ENCODE peak calls at places on chromosomes 5 and 9, in nine cellular contexts. Z, W, D, N, G, Q, B, M and S are unnamed samples.

GRCh38 chr9:112124156-112124555 is 50.9 kb downstream of the SUSD1 start:
- DNase-seq in B (no peak), N (no peak), G (no peak), Q (no peak), Z (no peak), W (no peak), M (peak; percentile 58), D (no peak), S (no peak)

GRCh38 chr5:130138406-130139060 is 234.3 kb downstream of the CHSY3 start:
- DNase-seq in M (no peak), W (no peak), N (no peak), G (no peak), Z (no peak), D (no peak), Q (peak; percentile 75), B (no peak), S (no peak)

GRCh38 chr5:24492231-24492630 is 152.5 kb downstream of the CDH10 start:
- DNase-seq in G (no peak), Q (no peak), D (no peak), M (no peak), Z (no peak), W (no peak), N (peak; percentile 25), B (no peak), S (no peak)

GRCh38 chr5:56816546-56817081 is 1.3 kb downstream of the MAP3K1 start:
- DNase-seq in G (peak; percentile 35), Z (peak; percentile 80), M (peak; percentile 60), Q (peak; percentile 67), W (peak; percentile 40), B (no peak), N (peak; percentile 73), D (peak; percentile 51), S (no peak)

GRCh38 chr9:86494644-86495081 is 140.5 kb upstream of the TUT7 start:
- DNase-seq in Q (peak; percentile 89), G (no peak), Z (no peak), D (no peak), W (no peak), N (no peak), M (no peak), B (no peak), S (no peak)

GRCh38 chr5:173123416-173123815 is 20.9 kb upstream of the BNIP1 start:
- DNase-seq in W (no peak), Q (peak; percentile 40), D (no peak), B (no peak), Z (no peak), N (no peak), M (no peak), G (no peak), S (peak; percentile 18)

GRCh38 chr5:12248831-12249230 is 344.6 kb upstream of the CTNND2 start:
- DNase-seq in Q (no peak), D (no peak), G (no peak), M (no peak), N (no peak), W (no peak), B (no peak), Z (no peak), S (no peak)

GRCh38 chr5:32339878-32340277 is 27.1 kb upstream of the MTMR12 start:
- DNase-seq in M (no peak), G (no peak), W (no peak), Q (no peak), B (no peak), D (no peak), Z (no peak), N (no peak), S (no peak)

GRCh38 chr5:130002876-130003275 is 98.6 kb downstream of the CHSY3 start:
- DNase-seq in M (no peak), N (no peak), W (no peak), Z (no peak), B (no peak), Q (no peak), G (no peak), D (no peak), S (no peak)

GRCh38 chr5:172816887-172817418 is 17.1 kb upstream of the ERGIC1 start:
- DNase-seq in B (no peak), M (no peak), W (no peak), Z (no peak), N (peak; percentile 12), Q (peak; percentile 86), G (peak; percentile 15), D (no peak), S (no peak)

GRCh38 chr5:78566747-78567449 is 81.7 kb downstream of the LHFPL2 start:
- DNase-seq in Z (no peak), D (no peak), W (no peak), Q (peak; percentile 70), G (no peak), N (peak; percentile 43), M (no peak), B (no peak), S (no peak)

GRCh38 chr5:154653764-154654483 is 101.3 kb upstream of the LARP1 start:
- DNase-seq in M (no peak), D (no peak), Z (no peak), N (peak; percentile 99), W (no peak), G (no peak), Q (peak; percentile 11), B (no peak), S (no peak)

GRCh38 chr9:5596173-5596572 is 32.7 kb upstream of the RIC1 start:
- DNase-seq in N (peak; percentile 84), M (no peak), B (no peak), Q (no peak), G (no peak), W (no peak), D (no peak), Z (no peak), S (no peak)

GRCh38 chr9:38032266-38032830 is 36.7 kb downstream of the SHB start:
- DNase-seq in N (no peak), W (no peak), Z (no peak), M (peak; percentile 90), D (no peak), G (no peak), Q (no peak), B (peak; percentile 84), S (no peak)

GRCh38 chr5:74063821-74064598 is 438.0 kb downstream of the ARHGEF28 start:
- DNase-seq in Z (no peak), M (no peak), N (no peak), B (no peak), G (no peak), Q (peak; percentile 64), D (no peak), W (no peak), S (peak; percentile 26)

GRCh38 chr5:43078956-43079355 is 38.8 kb upstream of the ANXA2R start:
- DNase-seq in G (no peak), Q (peak; percentile 85), Z (no peak), B (no peak), D (no peak), N (no peak), W (no peak), M (no peak), S (no peak)

GRCh38 chr5:78799254-78800017 is 150.9 kb upstream of the LHFPL2 start:
- DNase-seq in D (no peak), N (no peak), M (no peak), W (no peak), B (no peak), Q (peak; percentile 54), Z (no peak), G (no peak), S (no peak)

GRCh38 chr9:15306068-15306756 is 804 bp downstream of the TTC39B start:
- DNase-seq in M (peak; percentile 83), B (peak; percentile 69), Q (peak; percentile 61), Z (peak; percentile 52), W (peak; percentile 42), G (peak; percentile 9), N (no peak), D (peak; percentile 8), S (no peak)

GRCh38 chr5:143480001-143480400 is 76.5 kb upstream of the NR3C1 start:
- DNase-seq in Q (no peak), G (no peak), D (no peak), N (no peak), W (no peak), Z (no peak), M (no peak), B (no peak), S (no peak)

GRCh38 chr9:92961627-92962302 is 14.4 kb downstream of the FGD3 start:
- DNase-seq in N (no peak), B (no peak), M (peak; percentile 26), W (no peak), D (no peak), Q (no peak), Z (peak; percentile 60), G (no peak), S (no peak)